ENCODE peak calls at places on chromosomes 1 and 21, in five cellular contexts. E is keratinocyte, T is mammary epithelial cell, S is HCT116, M is fibroblast of lung. B is an unnamed sample.

GRCh38 chr1:68174173-68175113 is 57.9 kb downstream of the WLS start:
- DNase-seq in M (peak; percentile 96), E (no peak), T (peak; percentile 93), S (peak; percentile 22), B (peak; percentile 76)

GRCh38 chr21:27108228-27108627 is 141.3 kb upstream of the ADAMTS5 start:
- DNase-seq in M (peak; percentile 36), E (no peak), T (peak; percentile 58), S (no peak), B (no peak)

GRCh38 chr21:37914211-37914900 is 1.9 kb downstream of the KCNJ6 start:
- DNase-seq in M (peak; percentile 17), T (peak; percentile 34), S (no peak), E (no peak), B (no peak)

GRCh38 chr1:167496962-167497619 is 21.2 kb downstream of the CD247 start:
- DNase-seq in S (no peak), E (no peak), M (no peak), T (no peak), B (no peak)

GRCh38 chr1:230753586-230754251 is 6.5 kb downstream of the CAPN9 start:
- DNase-seq in T (peak; percentile 6), S (peak; percentile 3), E (no peak), M (peak; percentile 18), B (no peak)

GRCh38 chr1:40806724-40807675 is 23.4 kb downstream of the KCNQ4 start:
- DNase-seq in E (no peak), T (no peak), S (no peak), M (peak; percentile 28), B (no peak)

GRCh38 chr1:93692983-93693591 is 11.4 kb upstream of the BCAR3 start:
- DNase-seq in S (peak; percentile 89), M (peak; percentile 64), T (peak; percentile 97), E (peak; percentile 93), B (no peak)

GRCh38 chr1:112605633-112606327 is 13.2 kb downstream of the ST7L start:
- DNase-seq in T (peak; percentile 88), M (no peak), S (no peak), E (no peak), B (no peak)

GRCh38 chr1:209689484-209689883 is 14.3 kb downstream of the G0S2 start:
- DNase-seq in E (peak; percentile 94), S (no peak), M (no peak), T (peak; percentile 69), B (no peak)

GRCh38 chr1:230145953-230146476 is 79.0 kb downstream of the GALNT2 start:
- DNase-seq in E (no peak), S (no peak), T (no peak), M (no peak), B (peak; percentile 69)

GRCh38 chr1:7810395-7810794 is 26.3 kb downstream of the PER3 start:
- DNase-seq in E (peak; percentile 36), T (peak; percentile 90), S (peak; percentile 64), M (peak; percentile 97), B (no peak)

GRCh38 chr1:227788279-227789041 is 27.0 kb upstream of the PRSS38 start:
- DNase-seq in T (peak; percentile 68), S (peak; percentile 38), E (no peak), M (no peak), B (peak; percentile 32)

GRCh38 chr1:213513006-213513405 is 462.0 kb downstream of the RPS6KC1 start:
- DNase-seq in M (no peak), T (no peak), E (no peak), S (no peak), B (no peak)

GRCh38 chr1:112544011-112544688 is 35.4 kb downstream of the WNT2B start:
- DNase-seq in S (peak; percentile 78), T (peak; percentile 82), M (peak; percentile 93), E (peak; percentile 68), B (no peak)

GRCh38 chr21:16116798-16117197 is 387.0 kb downstream of the USP25 start:
- DNase-seq in S (no peak), T (no peak), E (no peak), M (peak; percentile 53), B (no peak)

GRCh38 chr1:149848811-149849210 is 50.6 kb upstream of the BOLA1 start:
- DNase-seq in E (no peak), M (peak; percentile 12), S (no peak), T (no peak), B (no peak)

GRCh38 chr1:220877348-220878095 is 1.7 kb upstream of the HLX start:
- DNase-seq in T (no peak), E (no peak), M (no peak), S (no peak), B (no peak)

GRCh38 chr1:225476100-225476511 is 48.3 kb upstream of the LBR start:
- DNase-seq in E (no peak), M (no peak), S (no peak), T (no peak), B (no peak)

GRCh38 chr1:46342084-46342656 is 1.6 kb downstream of the NSUN4 start:
- DNase-seq in T (peak; percentile 28), S (no peak), M (peak; percentile 33), E (no peak), B (no peak)

GRCh38 chr1:87336623-87337067 is 8.0 kb downstream of the LMO4 start:
- DNase-seq in S (no peak), E (no peak), T (no peak), M (peak; percentile 44), B (no peak)

GRCh38 chr21:37200641-37201480 is 66.3 kb downstream of the VPS26C start:
- DNase-seq in S (no peak), E (no peak), M (no peak), T (no peak), B (no peak)

GRCh38 chr1:178052650-178053461 is 41.0 kb upstream of the RASAL2 start:
- DNase-seq in E (no peak), T (no peak), S (no peak), M (peak; percentile 44), B (no peak)

GRCh38 chr1:20589331-20590312 is 725 bp downstream of the CDA start:
- DNase-seq in M (peak; percentile 71), T (no peak), S (no peak), E (no peak), B (no peak)

GRCh38 chr1:184660462-184661191 is 94.0 kb downstream of the EDEM3 start:
- DNase-seq in S (no peak), E (no peak), M (no peak), T (no peak), B (no peak)

GRCh38 chr1:173646656-173647055 is 11.5 kb downstream of the TEX50 start:
- DNase-seq in S (no peak), M (no peak), E (no peak), T (no peak), B (no peak)

GRCh38 chr1:115727706-115728249 is 40.7 kb downstream of the CASQ2 start:
- DNase-seq in T (peak; percentile 94), E (no peak), S (no peak), M (peak; percentile 99), B (no peak)

GRCh38 chr1:85581138-85581801 is 709 bp downstream of the CCN1 start:
- DNase-seq in T (peak; percentile 77), E (no peak), M (peak; percentile 94), S (no peak), B (peak; percentile 77)
- H3K4me1 ChIP-seq in T (peaks cover 43% of the 10 kb centered on the region), E (peaks cover 47% of the 10 kb centered on the region), M (peaks cover 4% of the 10 kb centered on the region), S (peaks cover 70% of the 10 kb centered on the region), B (no peaks in the 10 kb centered on the region)

GRCh38 chr21:33950425-33951079 is 34.9 kb upstream of the ATP5PO start:
- DNase-seq in T (no peak), M (no peak), S (no peak), E (no peak), B (no peak)

GRCh38 chr21:33948096-33948950 is 32.7 kb upstream of the ATP5PO start:
- DNase-seq in S (peak; percentile 61), T (no peak), E (peak; percentile 30), M (peak; percentile 31), B (peak; percentile 92)

GRCh38 chr21:33948951-33949444 is 33.4 kb upstream of the ATP5PO start:
- DNase-seq in T (no peak), M (no peak), E (no peak), S (no peak), B (no peak)

GRCh38 chr21:33951276-33952178 is 35.9 kb upstream of the ATP5PO start:
- DNase-seq in S (no peak), T (no peak), M (no peak), E (no peak), B (no peak)

DNA sequence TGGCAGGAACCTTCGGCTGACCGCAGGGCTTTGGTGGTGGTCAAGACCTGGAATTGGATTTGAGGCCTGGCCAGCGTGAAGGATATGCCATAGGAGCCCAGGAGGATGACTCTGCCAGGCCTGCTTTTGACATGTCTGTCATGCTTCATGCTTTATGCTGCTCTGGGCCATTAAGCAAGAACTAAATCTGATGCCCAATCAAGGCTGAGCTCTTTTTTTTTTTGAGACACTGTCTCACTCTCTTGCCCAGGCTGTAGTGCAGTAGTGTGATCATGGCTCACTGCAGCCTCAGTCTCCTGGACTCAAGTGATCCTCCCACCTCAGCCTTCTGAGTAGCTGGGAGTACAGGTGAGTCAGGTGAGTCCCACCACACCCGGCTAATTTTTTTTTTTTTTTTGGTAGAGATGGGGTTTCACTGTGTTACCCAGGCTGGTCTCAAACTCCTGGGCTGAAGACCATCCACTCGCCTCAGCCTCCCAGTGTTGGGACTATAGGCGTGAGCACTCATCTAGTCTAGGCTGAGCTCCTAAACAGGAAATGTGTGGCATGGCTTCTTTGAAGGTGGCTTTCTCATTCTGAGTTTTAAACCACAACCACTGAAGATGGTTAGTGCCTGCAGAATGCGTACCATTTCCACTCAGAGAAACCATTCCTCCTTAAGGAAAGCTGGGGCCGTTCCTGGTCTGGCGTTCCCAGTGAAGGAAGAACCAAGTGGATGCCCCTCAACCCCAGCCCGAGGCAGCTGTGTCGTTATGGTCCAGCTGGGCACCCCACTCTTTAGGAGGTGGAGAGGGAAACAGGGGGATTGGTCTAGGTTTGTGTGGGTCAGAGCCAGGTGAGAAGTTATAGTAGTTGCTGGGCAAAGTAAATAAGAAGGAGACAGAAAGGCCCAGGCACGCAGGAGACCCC is 34.2 kb upstream of the ATP5PO start:
- DNase-seq in S (no peak), M (no peak), T (no peak), E (no peak), B (no peak)
- H3K4me3 ChIP-seq in S (no peak overlapping the region), M (no peak overlapping the region), T (no peak overlapping the region), E (no peak overlapping the region), B (no peak overlapping the region)

GRCh38 chr21:29854795-29855194 is 85.0 kb downstream of the GRIK1 start:
- DNase-seq in E (no peak), M (no peak), T (no peak), S (no peak), B (no peak)

GRCh38 chr21:29849735-29850176 is 90.0 kb downstream of the GRIK1 start:
- DNase-seq in T (peak; percentile 23), M (peak; percentile 74), E (peak; percentile 4), S (no peak), B (peak; percentile 75)

GRCh38 chr21:29851611-29852010 is 88.2 kb downstream of the GRIK1 start:
- DNase-seq in S (no peak), M (no peak), E (no peak), T (no peak), B (no peak)
- H3K27ac ChIP-seq in S (no peak overlapping the region), M (no peak overlapping the region), E (no peak overlapping the region), T (no peak overlapping the region), B (no peak overlapping the region)

GRCh38 chr1:31939484-31940329 is 1.5 kb upstream of the PTP4A2 start:
- DNase-seq in E (peak; percentile 68), M (peak; percentile 83), S (peak; percentile 87), T (peak; percentile 90), B (peak; percentile 93)
- H3K4me1 ChIP-seq in E (peaks cover 41% of the 10 kb centered on the region), M (peaks cover 11% of the 10 kb centered on the region), S (peaks cover 83% of the 10 kb centered on the region), T (peaks cover 41% of the 10 kb centered on the region), B (peaks cover 12% of the 10 kb centered on the region)

DNA sequence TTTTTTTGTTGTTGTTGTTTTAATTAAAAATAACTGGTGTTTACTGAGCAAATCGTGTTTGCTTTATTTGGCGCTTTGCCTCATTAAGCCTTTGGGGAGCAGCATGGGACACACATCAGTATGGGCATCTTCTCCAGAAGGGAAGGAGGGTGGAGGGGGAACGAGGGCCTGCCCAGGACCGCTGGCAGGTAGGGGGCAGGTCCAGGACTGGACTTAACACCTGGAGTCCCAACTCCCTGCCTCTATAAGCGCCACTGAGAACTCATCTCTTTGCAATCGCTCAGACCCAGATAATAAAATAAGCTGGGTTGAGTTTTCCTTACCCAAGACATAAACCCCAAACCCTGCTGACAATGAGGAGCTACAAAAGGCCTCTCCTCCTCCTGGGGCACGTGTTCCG is 15.1 kb downstream of the ABCG1 start:
- DNase-seq in T (no peak), S (no peak), M (no peak), E (no peak), B (no peak)
- H3K4me3 ChIP-seq in T (no peak overlapping the region), S (peak overlapping the region; percentile 35), M (no peak overlapping the region), E (no peak overlapping the region), B (peak overlapping the region; percentile 39)